ENCODE peak calls at places on chromosome 11, in five cellular contexts. One of them, this sample, is unnamed.

GRCh38 chr11:130915556-130916237 is 582 bp downstream of the SNX19 start:
- DNase-seq in testis: no peak
- DNase-seq in CD4-positive, CD25-positive, alpha-beta regulatory T cell: no peak
- DNase-seq in astrocyte: no peak
- DNase-seq in GM23338: peak; percentile 17
- DNase-seq in this sample: no peak

GRCh38 chr11:63862923-63863322 is 24.0 kb downstream of the MARK2 start:
- DNase-seq in CD4-positive, CD25-positive, alpha-beta regulatory T cell: no peak
- DNase-seq in GM23338: no peak
- DNase-seq in testis: no peak
- DNase-seq in astrocyte: no peak
- DNase-seq in this sample: no peak

GRCh38 chr11:86608251-86608799 is 64.1 kb downstream of the ME3 start:
- DNase-seq in testis: peak; percentile 76
- DNase-seq in astrocyte: peak; percentile 52
- DNase-seq in GM23338: peak; percentile 82
- DNase-seq in CD4-positive, CD25-positive, alpha-beta regulatory T cell: no peak
- DNase-seq in this sample: peak; percentile 42

GRCh38 chr11:2289350-2289749 is 12.4 kb downstream of the C11orf21 start:
- DNase-seq in testis: peak; percentile 21
- DNase-seq in astrocyte: no peak
- DNase-seq in CD4-positive, CD25-positive, alpha-beta regulatory T cell: no peak
- DNase-seq in GM23338: no peak
- DNase-seq in this sample: no peak

GRCh38 chr11:7637447-7638157 is 35.7 kb downstream of the CYB5R2 start:
- DNase-seq in testis: peak; percentile 67
- DNase-seq in astrocyte: peak; percentile 17
- DNase-seq in GM23338: no peak
- DNase-seq in CD4-positive, CD25-positive, alpha-beta regulatory T cell: no peak
- DNase-seq in this sample: no peak

GRCh38 chr11:45892856-45893255 is 7.4 kb downstream of the MAPK8IP1 start:
- DNase-seq in GM23338: no peak
- DNase-seq in CD4-positive, CD25-positive, alpha-beta regulatory T cell: no peak
- DNase-seq in astrocyte: no peak
- DNase-seq in testis: peak; percentile 29
- DNase-seq in this sample: no peak

GRCh38 chr11:3833461-3833860 is 7.3 kb downstream of the RHOG start:
- DNase-seq in CD4-positive, CD25-positive, alpha-beta regulatory T cell: no peak
- DNase-seq in testis: no peak
- DNase-seq in astrocyte: no peak
- DNase-seq in GM23338: no peak
- DNase-seq in this sample: no peak

GRCh38 chr11:69311767-69312385 is 17.9 kb downstream of the MYEOV start:
- DNase-seq in astrocyte: no peak
- DNase-seq in CD4-positive, CD25-positive, alpha-beta regulatory T cell: no peak
- DNase-seq in testis: no peak
- DNase-seq in GM23338: no peak
- DNase-seq in this sample: peak; percentile 90

GRCh38 chr11:130646881-130647280 is 198.4 kb downstream of the ADAMTS15 start:
- DNase-seq in GM23338: no peak
- DNase-seq in CD4-positive, CD25-positive, alpha-beta regulatory T cell: no peak
- DNase-seq in testis: no peak
- DNase-seq in astrocyte: peak; percentile 60
- DNase-seq in this sample: no peak

GRCh38 chr11:125343732-125344131 is 152.3 kb downstream of the FEZ1 start:
- DNase-seq in CD4-positive, CD25-positive, alpha-beta regulatory T cell: no peak
- DNase-seq in testis: no peak
- DNase-seq in GM23338: peak; percentile 31
- DNase-seq in astrocyte: peak; percentile 38
- DNase-seq in this sample: no peak

GRCh38 chr11:74321487-74322188 is 10.2 kb upstream of the P4HA3 start:
- DNase-seq in testis: peak; percentile 37
- DNase-seq in astrocyte: peak; percentile 63
- DNase-seq in CD4-positive, CD25-positive, alpha-beta regulatory T cell: no peak
- DNase-seq in GM23338: peak; percentile 70
- DNase-seq in this sample: peak; percentile 39

GRCh38 chr11:39741066-39741465 is 1718.4 kb downstream of the LRRC4C start:
- DNase-seq in CD4-positive, CD25-positive, alpha-beta regulatory T cell: no peak
- DNase-seq in astrocyte: peak; percentile 46
- DNase-seq in GM23338: no peak
- DNase-seq in testis: no peak
- DNase-seq in this sample: no peak

GRCh38 chr11:93783767-93784151 is 323 bp upstream of the MED17 start:
- DNase-seq in astrocyte: no peak
- DNase-seq in CD4-positive, CD25-positive, alpha-beta regulatory T cell: no peak
- DNase-seq in testis: no peak
- DNase-seq in GM23338: no peak
- DNase-seq in this sample: no peak

GRCh38 chr11:5928811-5929210 is 13.2 kb upstream of the OR56A3 start:
- DNase-seq in testis: no peak
- DNase-seq in astrocyte: no peak
- DNase-seq in GM23338: no peak
- DNase-seq in CD4-positive, CD25-positive, alpha-beta regulatory T cell: no peak
- DNase-seq in this sample: no peak

GRCh38 chr11:67354314-67355022 is 1.1 kb upstream of the POLD4 start:
- DNase-seq in CD4-positive, CD25-positive, alpha-beta regulatory T cell: no peak
- DNase-seq in GM23338: no peak
- DNase-seq in testis: peak; percentile 75
- DNase-seq in astrocyte: peak; percentile 94
- DNase-seq in this sample: no peak

GRCh38 chr11:11279956-11280689 is 72.9 kb downstream of the CSNK2A3 start:
- DNase-seq in GM23338: peak; percentile 26
- DNase-seq in testis: no peak
- DNase-seq in astrocyte: no peak
- DNase-seq in CD4-positive, CD25-positive, alpha-beta regulatory T cell: no peak
- DNase-seq in this sample: peak; percentile 27

GRCh38 chr11:122853971-122854446 is 15.7 kb downstream of the CRTAM start:
- DNase-seq in astrocyte: peak; percentile 65
- DNase-seq in testis: peak; percentile 76
- DNase-seq in CD4-positive, CD25-positive, alpha-beta regulatory T cell: peak; percentile 15
- DNase-seq in GM23338: peak; percentile 92
- DNase-seq in this sample: peak; percentile 63

GRCh38 chr11:44573333-44573732 is 7.9 kb downstream of the CD82 start:
- DNase-seq in testis: no peak
- DNase-seq in GM23338: no peak
- DNase-seq in astrocyte: peak; percentile 27
- DNase-seq in CD4-positive, CD25-positive, alpha-beta regulatory T cell: no peak
- DNase-seq in this sample: no peak

GRCh38 chr11:71165771-71166170 is 86.6 kb downstream of the SHANK2 start:
- DNase-seq in astrocyte: no peak
- DNase-seq in GM23338: no peak
- DNase-seq in testis: no peak
- DNase-seq in CD4-positive, CD25-positive, alpha-beta regulatory T cell: no peak
- DNase-seq in this sample: no peak

GRCh38 chr11:126104420-126104819 is 41.8 kb upstream of the CDON start:
- DNase-seq in testis: no peak
- DNase-seq in astrocyte: no peak
- DNase-seq in CD4-positive, CD25-positive, alpha-beta regulatory T cell: no peak
- DNase-seq in GM23338: peak; percentile 88
- DNase-seq in this sample: no peak

GRCh38 chr11:8841899-8842298 is 69.1 kb upstream of the AKIP1 start:
- DNase-seq in CD4-positive, CD25-positive, alpha-beta regulatory T cell: no peak
- DNase-seq in GM23338: no peak
- DNase-seq in astrocyte: peak; percentile 47
- DNase-seq in testis: no peak
- DNase-seq in this sample: no peak

GRCh38 chr11:85845052-85845631 is 10.0 kb upstream of the CCDC83 start:
- DNase-seq in astrocyte: no peak
- DNase-seq in GM23338: no peak
- DNase-seq in testis: no peak
- DNase-seq in CD4-positive, CD25-positive, alpha-beta regulatory T cell: no peak
- DNase-seq in this sample: no peak

GRCh38 chr11:129933262-129933661 is 37.9 kb upstream of the NFRKB start:
- DNase-seq in testis: no peak
- DNase-seq in GM23338: no peak
- DNase-seq in astrocyte: no peak
- DNase-seq in CD4-positive, CD25-positive, alpha-beta regulatory T cell: no peak
- DNase-seq in this sample: no peak

DNA sequence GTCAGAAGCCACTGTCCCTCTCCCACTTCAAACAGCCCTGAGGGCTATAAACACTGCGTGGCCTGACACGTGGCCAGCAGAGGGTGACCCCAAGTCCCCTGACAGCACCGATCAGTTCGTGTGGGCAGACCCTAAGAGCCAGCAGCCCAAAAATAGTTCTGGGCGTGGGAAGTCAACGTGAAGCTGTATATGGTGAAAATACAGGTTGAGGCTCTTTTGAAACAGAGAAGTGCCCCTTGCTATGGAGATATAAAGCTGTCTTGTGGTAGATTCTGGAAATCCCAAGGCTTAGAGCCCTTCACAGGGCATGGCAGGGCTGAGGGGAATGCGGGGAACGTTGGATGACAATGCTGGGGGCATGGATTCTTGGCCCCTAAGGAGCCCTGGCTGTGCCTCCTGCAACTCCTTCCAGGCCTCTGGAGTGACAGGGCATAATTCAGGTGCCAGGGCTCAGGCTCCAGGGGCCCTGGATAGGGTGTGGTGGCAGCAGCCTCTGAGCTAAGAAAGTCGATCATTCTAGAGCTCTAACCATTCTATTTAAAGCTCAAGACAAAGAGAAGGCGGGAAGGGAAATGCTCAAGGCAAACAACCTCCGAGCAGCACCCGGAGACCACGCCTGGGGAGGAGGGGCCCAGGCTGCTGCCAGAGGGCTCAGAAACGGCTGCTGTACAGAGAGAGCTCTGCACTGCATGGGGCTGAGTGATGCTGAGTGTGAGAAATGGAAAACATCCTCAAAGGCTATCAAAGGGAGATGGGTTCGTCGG is 60.4 kb upstream of the CD5 start:
- DNase-seq in GM23338: peak; percentile 66
- DNase-seq in astrocyte: no peak
- DNase-seq in testis: peak; percentile 44
- DNase-seq in CD4-positive, CD25-positive, alpha-beta regulatory T cell: peak; percentile 70
- DNase-seq in this sample: peak; percentile 95
- H3K4me3 ChIP-seq in GM23338: no peak overlapping the region
- H3K4me3 ChIP-seq in astrocyte: no peak overlapping the region
- H3K4me3 ChIP-seq in testis: no peak overlapping the region
- H3K4me3 ChIP-seq in CD4-positive, CD25-positive, alpha-beta regulatory T cell: peak overlapping the region; percentile 75
- H3K4me3 ChIP-seq in this sample: peak overlapping the region; percentile 5

GRCh38 chr11:128288368-128288767 is 299.0 kb downstream of the ETS1 start:
- DNase-seq in testis: no peak
- DNase-seq in GM23338: no peak
- DNase-seq in CD4-positive, CD25-positive, alpha-beta regulatory T cell: no peak
- DNase-seq in astrocyte: no peak
- DNase-seq in this sample: no peak

GRCh38 chr11:128289048-128289447 is 298.3 kb downstream of the ETS1 start:
- DNase-seq in testis: no peak
- DNase-seq in CD4-positive, CD25-positive, alpha-beta regulatory T cell: no peak
- DNase-seq in astrocyte: peak; percentile 43
- DNase-seq in GM23338: no peak
- DNase-seq in this sample: no peak

GRCh38 chr11:128290106-128290840 is 297.1 kb downstream of the ETS1 start:
- DNase-seq in CD4-positive, CD25-positive, alpha-beta regulatory T cell: peak; percentile 63
- DNase-seq in GM23338: peak; percentile 82
- DNase-seq in astrocyte: peak; percentile 79
- DNase-seq in testis: peak; percentile 77
- DNase-seq in this sample: peak; percentile 89

GRCh38 chr11:128291835-128292234 is 295.5 kb downstream of the ETS1 start:
- DNase-seq in astrocyte: no peak
- DNase-seq in CD4-positive, CD25-positive, alpha-beta regulatory T cell: peak; percentile 32
- DNase-seq in GM23338: no peak
- DNase-seq in testis: no peak
- DNase-seq in this sample: peak; percentile 80

GRCh38 chr11:128291043-128291442 is 296.3 kb downstream of the ETS1 start:
- DNase-seq in GM23338: no peak
- DNase-seq in CD4-positive, CD25-positive, alpha-beta regulatory T cell: no peak
- DNase-seq in astrocyte: no peak
- DNase-seq in testis: no peak
- DNase-seq in this sample: no peak
- H3K4me3 ChIP-seq in GM23338: no peak overlapping the region
- H3K4me3 ChIP-seq in CD4-positive, CD25-positive, alpha-beta regulatory T cell: peak overlapping the region; percentile 84
- H3K4me3 ChIP-seq in astrocyte: no peak overlapping the region
- H3K4me3 ChIP-seq in testis: no peak overlapping the region
- H3K4me3 ChIP-seq in this sample: no peak overlapping the region

GRCh38 chr11:64868904-64869570 is 9.4 kb downstream of the EHD1 start:
- DNase-seq in testis: no peak
- DNase-seq in astrocyte: peak; percentile 93
- DNase-seq in GM23338: no peak
- DNase-seq in CD4-positive, CD25-positive, alpha-beta regulatory T cell: peak; percentile 54
- DNase-seq in this sample: no peak

GRCh38 chr11:64870176-64870892 is 8.1 kb downstream of the EHD1 start:
- DNase-seq in CD4-positive, CD25-positive, alpha-beta regulatory T cell: no peak
- DNase-seq in astrocyte: peak; percentile 75
- DNase-seq in GM23338: no peak
- DNase-seq in testis: no peak
- DNase-seq in this sample: no peak

GRCh38 chr11:64872790-64873488 is 5.5 kb downstream of the EHD1 start:
- DNase-seq in GM23338: no peak
- DNase-seq in testis: no peak
- DNase-seq in astrocyte: no peak
- DNase-seq in CD4-positive, CD25-positive, alpha-beta regulatory T cell: peak; percentile 25
- DNase-seq in this sample: no peak

GRCh38 chr11:64869571-64870175 is 8.7 kb downstream of the EHD1 start:
- DNase-seq in testis: no peak
- DNase-seq in GM23338: no peak
- DNase-seq in CD4-positive, CD25-positive, alpha-beta regulatory T cell: no peak
- DNase-seq in astrocyte: no peak
- DNase-seq in this sample: no peak

DNA sequence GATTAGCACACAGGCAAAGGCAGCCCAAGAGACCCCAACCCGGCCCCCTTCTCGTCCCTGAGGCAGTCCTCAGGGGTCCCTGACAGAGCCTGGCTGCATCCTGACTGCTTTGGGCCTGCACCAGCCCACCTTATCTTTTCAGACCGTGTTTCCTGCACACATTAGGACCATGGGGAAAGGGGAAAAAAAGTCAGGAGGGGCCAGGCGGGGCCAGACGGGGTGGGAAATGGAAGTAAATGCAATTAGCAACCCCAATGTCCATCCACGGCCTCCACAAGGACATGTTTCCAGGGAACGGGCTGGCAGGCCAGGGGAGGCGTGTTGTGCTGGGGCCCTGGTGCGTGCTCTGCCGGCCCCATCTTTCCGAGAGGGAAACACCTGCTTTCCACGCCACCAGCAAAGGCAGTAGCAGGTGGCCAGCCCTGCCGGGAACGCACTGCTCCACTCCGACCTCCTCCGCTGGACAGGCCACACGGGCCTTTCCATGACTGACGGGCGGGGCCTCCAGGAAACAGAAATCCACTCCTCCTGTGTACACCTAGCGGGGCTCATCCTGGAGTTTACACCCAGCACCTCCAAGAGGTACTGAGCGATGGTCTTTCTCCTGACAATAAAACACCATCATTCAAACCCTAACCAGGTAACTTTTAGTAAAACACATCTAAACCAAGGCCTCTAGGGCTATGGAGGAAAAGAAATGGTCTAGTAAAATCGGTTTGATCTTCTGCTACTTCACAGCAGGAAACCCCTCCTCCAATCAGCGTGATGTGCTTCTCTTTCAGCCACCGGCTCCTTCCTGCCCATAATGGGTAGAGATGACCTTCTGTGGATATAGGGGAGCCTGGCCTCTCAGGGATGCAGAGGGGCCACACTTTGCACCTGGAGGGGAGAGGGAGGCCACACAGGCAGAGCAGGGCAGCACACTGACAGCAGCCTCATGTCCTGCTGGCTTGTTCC is 7.2 kb downstream of the EHD1 start:
- DNase-seq in testis: no peak
- DNase-seq in astrocyte: no peak
- DNase-seq in GM23338: no peak
- DNase-seq in CD4-positive, CD25-positive, alpha-beta regulatory T cell: no peak
- DNase-seq in this sample: no peak
- H3K4me3 ChIP-seq in testis: no peak overlapping the region
- H3K4me3 ChIP-seq in astrocyte: no peak overlapping the region
- H3K4me3 ChIP-seq in GM23338: no peak overlapping the region
- H3K4me3 ChIP-seq in CD4-positive, CD25-positive, alpha-beta regulatory T cell: peak overlapping the region; percentile 74
- H3K4me3 ChIP-seq in this sample: no peak overlapping the region

GRCh38 chr11:65557280-65558001 is 718 bp downstream of the LTBP3 start:
- DNase-seq in astrocyte: no peak
- DNase-seq in GM23338: no peak
- DNase-seq in testis: no peak
- DNase-seq in CD4-positive, CD25-positive, alpha-beta regulatory T cell: no peak
- DNase-seq in this sample: no peak
- H3K4me3 ChIP-seq in astrocyte: peak overlapping the region; percentile 58
- H3K4me3 ChIP-seq in GM23338: peak overlapping the region; percentile 72
- H3K4me3 ChIP-seq in testis: peak overlapping the region; percentile 63
- H3K4me3 ChIP-seq in CD4-positive, CD25-positive, alpha-beta regulatory T cell: peak overlapping the region; percentile 62
- H3K4me3 ChIP-seq in this sample: no peak overlapping the region